ENCODE peak calls at places on chromosomes 12 and 14, in seven cellular contexts. Y is foreskin fibroblast; V is T-helper 1 cell; S is AG10803; J is stimulated activated naive B cell treated with anti-CD40 and anti-IgM and Interleukin-4, amounts not matched to agents 10 μg/mL and 1 μg/mL and 100 μg/mL, for 72 hours; Z is A549; B is GM12865. X is an unnamed sample.

GRCh38 chr14:24070285-24071143 is 848 bp upstream of the CPNE6 start:
- DNase-seq in Y (no peak), S (no peak), Z (no peak), V (no peak), J (no peak), B (no peak), X (no peak)

GRCh38 chr12:88944403-88944802 is 364.1 kb upstream of the KITLG start:
- DNase-seq in Z (peak), V (no peak), B (peak), J (no peak), Y (peak), S (peak), X (no peak)

GRCh38 chr12:58819945-58820344 is 100.4 kb downstream of the LRIG3 start:
- DNase-seq in S (no peak), Y (no peak), J (no peak), Z (no peak), V (no peak), B (no peak), X (no peak)

GRCh38 chr14:55756078-55756477 is 176.1 kb downstream of the KTN1 start:
- DNase-seq in J (no peak), S (no peak), Z (no peak), Y (no peak), V (no peak), B (no peak), X (no peak)

GRCh38 chr12:33710548-33710947 is 270.9 kb upstream of the SYT10 start:
- DNase-seq in S (no peak), Y (no peak), V (no peak), J (no peak), B (no peak), Z (no peak), X (no peak)

GRCh38 chr12:117360222-117360550 is 1.2 kb downstream of the NOS1 start:
- DNase-seq in Y (no peak), S (no peak), V (no peak), J (no peak), Z (no peak), B (no peak), X (no peak)

GRCh38 chr14:79820866-79821535 is 390.3 kb downstream of the DIO2 start:
- DNase-seq in Z (no peak), B (no peak), S (no peak), V (no peak), Y (no peak), J (no peak), X (no peak)

GRCh38 chr14:103021817-103022668 is 35.3 kb downstream of the CDC42BPB start:
- DNase-seq in V (no peak), Y (no peak), B (no peak), Z (no peak), S (peak), J (no peak), X (peak)

X was measured in AG08395.